ENCODE peak calls at places on chromosomes 6 and 20, in five cellular contexts. One of them, this sample, is unnamed.

GRCh38 chr20:667351-668034 is 8.1 kb downstream of the SCRT2 start:
- DNase-seq in HEK293T: peak; percentile 64
- DNase-seq in NCI-H1092: no peak
- DNase-seq in CD8-positive, alpha-beta memory T cell: no peak
- DNase-seq in amygdala: peak; percentile 5
- DNase-seq in this sample: peak; percentile 76

GRCh38 chr20:40668449-40669228 is 20.4 kb downstream of the MAFB start:
- DNase-seq in HEK293T: no peak
- DNase-seq in NCI-H1092: no peak
- DNase-seq in CD8-positive, alpha-beta memory T cell: no peak
- DNase-seq in amygdala: no peak
- DNase-seq in this sample: no peak

GRCh38 chr6:57174511-57174907 is 2.4 kb downstream of the BAG2 start:
- DNase-seq in HEK293T: no peak
- DNase-seq in NCI-H1092: no peak
- DNase-seq in CD8-positive, alpha-beta memory T cell: no peak
- DNase-seq in amygdala: no peak
- DNase-seq in this sample: no peak

GRCh38 chr20:40319741-40320499 is 369.1 kb downstream of the MAFB start:
- DNase-seq in HEK293T: no peak
- DNase-seq in NCI-H1092: peak; percentile 77
- DNase-seq in CD8-positive, alpha-beta memory T cell: no peak
- DNase-seq in amygdala: no peak
- DNase-seq in this sample: no peak

GRCh38 chr6:73675466-73676098 is 20.4 kb upstream of the CD109 start:
- DNase-seq in HEK293T: peak; percentile 80
- DNase-seq in NCI-H1092: peak; percentile 36
- DNase-seq in CD8-positive, alpha-beta memory T cell: peak; percentile 51
- DNase-seq in amygdala: peak; percentile 13
- DNase-seq in this sample: peak; percentile 78

GRCh38 chr20:45890077-45890996 is 671 bp downstream of the NEURL2 start:
- DNase-seq in HEK293T: no peak
- DNase-seq in NCI-H1092: peak; percentile 62
- DNase-seq in CD8-positive, alpha-beta memory T cell: peak; percentile 47
- DNase-seq in amygdala: peak; percentile 24
- DNase-seq in this sample: peak; percentile 82

GRCh38 chr6:97423190-97423589 is 140.2 kb upstream of the MMS22L start:
- DNase-seq in HEK293T: no peak
- DNase-seq in NCI-H1092: no peak
- DNase-seq in CD8-positive, alpha-beta memory T cell: no peak
- DNase-seq in amygdala: no peak
- DNase-seq in this sample: no peak

GRCh38 chr6:4812068-4812467 is 35.9 kb downstream of the CDYL start:
- DNase-seq in HEK293T: no peak
- DNase-seq in NCI-H1092: no peak
- DNase-seq in CD8-positive, alpha-beta memory T cell: no peak
- DNase-seq in amygdala: no peak
- DNase-seq in this sample: no peak

GRCh38 chr20:25252686-25253421 is 5.0 kb downstream of the PYGB start:
- DNase-seq in HEK293T: no peak
- DNase-seq in NCI-H1092: no peak
- DNase-seq in CD8-positive, alpha-beta memory T cell: no peak
- DNase-seq in amygdala: no peak
- DNase-seq in this sample: no peak

GRCh38 chr6:156718647-156719394 is 58.4 kb upstream of the ARID1B start:
- DNase-seq in HEK293T: no peak
- DNase-seq in NCI-H1092: no peak
- DNase-seq in CD8-positive, alpha-beta memory T cell: no peak
- DNase-seq in amygdala: no peak
- DNase-seq in this sample: no peak

GRCh38 chr20:64119681-64120341 is 12.4 kb upstream of the NPBWR2 start:
- DNase-seq in HEK293T: no peak
- DNase-seq in NCI-H1092: no peak
- DNase-seq in CD8-positive, alpha-beta memory T cell: no peak
- DNase-seq in amygdala: no peak
- DNase-seq in this sample: peak; percentile 28

GRCh38 chr20:44033873-44034272 is 119.2 kb downstream of the TOX2 start:
- DNase-seq in HEK293T: no peak
- DNase-seq in NCI-H1092: no peak
- DNase-seq in CD8-positive, alpha-beta memory T cell: no peak
- DNase-seq in amygdala: no peak
- DNase-seq in this sample: no peak

GRCh38 chr6:37109714-37110454 is 60.1 kb upstream of the PIM1 start:
- DNase-seq in HEK293T: no peak
- DNase-seq in NCI-H1092: no peak
- DNase-seq in CD8-positive, alpha-beta memory T cell: no peak
- DNase-seq in amygdala: no peak
- DNase-seq in this sample: no peak

GRCh38 chr6:101706576-101706975 is 313.1 kb downstream of the GRIK2 start:
- DNase-seq in HEK293T: no peak
- DNase-seq in NCI-H1092: no peak
- DNase-seq in CD8-positive, alpha-beta memory T cell: no peak
- DNase-seq in amygdala: no peak
- DNase-seq in this sample: no peak

GRCh38 chr6:35474978-35475570 is 6.9 kb downstream of the RPL10A start:
- DNase-seq in HEK293T: no peak
- DNase-seq in NCI-H1092: no peak
- DNase-seq in CD8-positive, alpha-beta memory T cell: no peak
- DNase-seq in amygdala: no peak
- DNase-seq in this sample: no peak

GRCh38 chr20:58408603-58409246 is 19.7 kb downstream of the VAPB start:
- DNase-seq in HEK293T: no peak
- DNase-seq in NCI-H1092: no peak
- DNase-seq in CD8-positive, alpha-beta memory T cell: no peak
- DNase-seq in amygdala: no peak
- DNase-seq in this sample: no peak

GRCh38 chr20:36274248-36274841 is 31.8 kb upstream of the DLGAP4 start:
- DNase-seq in HEK293T: no peak
- DNase-seq in NCI-H1092: no peak
- DNase-seq in CD8-positive, alpha-beta memory T cell: no peak
- DNase-seq in amygdala: no peak
- DNase-seq in this sample: no peak

GRCh38 chr6:21263531-21264287 is 329.8 kb upstream of the SOX4 start:
- DNase-seq in HEK293T: peak; percentile 55
- DNase-seq in NCI-H1092: no peak
- DNase-seq in CD8-positive, alpha-beta memory T cell: no peak
- DNase-seq in amygdala: no peak
- DNase-seq in this sample: no peak

GRCh38 chr6:53934013-53934412 is 139.2 kb downstream of the LRRC1 start:
- DNase-seq in HEK293T: no peak
- DNase-seq in NCI-H1092: no peak
- DNase-seq in CD8-positive, alpha-beta memory T cell: no peak
- DNase-seq in amygdala: no peak
- DNase-seq in this sample: no peak

GRCh38 chr6:139525415-139525814 is 151.0 kb upstream of the CITED2 start:
- DNase-seq in HEK293T: no peak
- DNase-seq in NCI-H1092: no peak
- DNase-seq in CD8-positive, alpha-beta memory T cell: no peak
- DNase-seq in amygdala: no peak
- DNase-seq in this sample: no peak

GRCh38 chr6:152700427-152700826 is 2.7 kb downstream of the MYCT1 start:
- DNase-seq in HEK293T: no peak
- DNase-seq in NCI-H1092: no peak
- DNase-seq in CD8-positive, alpha-beta memory T cell: no peak
- DNase-seq in amygdala: no peak
- DNase-seq in this sample: no peak

GRCh38 chr6:32668226-32668747 is 1.8 kb upstream of the HLA-DQB1 start:
- DNase-seq in HEK293T: peak; percentile 39
- DNase-seq in NCI-H1092: no peak
- DNase-seq in CD8-positive, alpha-beta memory T cell: no peak
- DNase-seq in amygdala: no peak
- DNase-seq in this sample: peak; percentile 20

GRCh38 chr20:63858393-63859165 is 2.7 kb upstream of the ABHD16B start:
- DNase-seq in HEK293T: no peak
- DNase-seq in NCI-H1092: no peak
- DNase-seq in CD8-positive, alpha-beta memory T cell: peak; percentile 20
- DNase-seq in amygdala: no peak
- DNase-seq in this sample: peak; percentile 52

GRCh38 chr6:6942826-6943225 is 164.9 kb upstream of the RREB1 start:
- DNase-seq in HEK293T: no peak
- DNase-seq in NCI-H1092: peak; percentile 53
- DNase-seq in CD8-positive, alpha-beta memory T cell: no peak
- DNase-seq in amygdala: no peak
- DNase-seq in this sample: no peak

GRCh38 chr20:8255945-8256632 is 124.0 kb downstream of the PLCB1 start:
- DNase-seq in HEK293T: no peak
- DNase-seq in NCI-H1092: no peak
- DNase-seq in CD8-positive, alpha-beta memory T cell: no peak
- DNase-seq in amygdala: no peak
- DNase-seq in this sample: no peak

GRCh38 chr20:61523145-61523544 is 271.1 kb downstream of the CDH4 start:
- DNase-seq in HEK293T: no peak
- DNase-seq in NCI-H1092: no peak
- DNase-seq in CD8-positive, alpha-beta memory T cell: no peak
- DNase-seq in amygdala: no peak
- DNase-seq in this sample: no peak

GRCh38 chr6:56477241-56477640 is 165.4 kb downstream of the DST start:
- DNase-seq in HEK293T: no peak
- DNase-seq in NCI-H1092: no peak
- DNase-seq in CD8-positive, alpha-beta memory T cell: no peak
- DNase-seq in amygdala: no peak
- DNase-seq in this sample: no peak

GRCh38 chr6:157982580-157983438 is 1.1 kb downstream of the SYNJ2 start:
- DNase-seq in HEK293T: no peak
- DNase-seq in NCI-H1092: no peak
- DNase-seq in CD8-positive, alpha-beta memory T cell: peak; percentile 23
- DNase-seq in amygdala: no peak
- DNase-seq in this sample: no peak

GRCh38 chr20:10898555-10898954 is 224.8 kb upstream of the JAG1 start:
- DNase-seq in HEK293T: no peak
- DNase-seq in NCI-H1092: no peak
- DNase-seq in CD8-positive, alpha-beta memory T cell: no peak
- DNase-seq in amygdala: no peak
- DNase-seq in this sample: no peak